ENCODE peak calls at places on chromosomes 4 and X, in six cellular contexts. E is fibroblast of lung, G is HepG2, L is astrocyte, T is endothelial cell of umbilical vein, S is mammary epithelial cell. C is an unnamed sample.

GRCh38 chrX:134633832-134634231 is 24.4 kb downstream of the PLAC1 start:
- DNase-seq in E (no peak), G (no peak), L (no peak), T (no peak), S (no peak), C (no peak)

GRCh38 chr4:77418333-77418732 is 187.3 kb upstream of the CXCL13 start:
- DNase-seq in E (peak; percentile 2), G (no peak), L (no peak), T (no peak), S (peak; percentile 21), C (peak; percentile 36)

GRCh38 chr4:46922205-46922604 is 13.2 kb upstream of the COX7B2 start:
- DNase-seq in E (peak; percentile 35), G (no peak), L (peak; percentile 16), T (no peak), S (no peak), C (no peak)

GRCh38 chrX:129779747-129780146 is at the start of gene SASH3:
- DNase-seq in E (no peak), G (no peak), L (no peak), T (no peak), S (no peak), C (no peak)

GRCh38 chr4:172830295-172830764 is 338.3 kb upstream of the GALNT7 start:
- DNase-seq in E (no peak), G (peak; percentile 2), L (no peak), T (peak; percentile 14), S (no peak), C (peak; percentile 48)

GRCh38 chrX:27964432-27964831 is 16.8 kb downstream of the DCAF8L1 start:
- DNase-seq in E (no peak), G (no peak), L (no peak), T (peak; percentile 28), S (peak; percentile 16), C (no peak)

GRCh38 chrX:39762266-39762841 is 335.4 kb downstream of the BCOR start:
- DNase-seq in E (peak; percentile 90), G (no peak), L (peak; percentile 90), T (peak; percentile 74), S (peak; percentile 48), C (peak; percentile 49)

GRCh38 chr4:114659386-114660008 is 60.9 kb downstream of the UGT8 start:
- DNase-seq in E (peak; percentile 64), G (peak; percentile 42), L (peak; percentile 51), T (peak; percentile 68), S (peak; percentile 54), C (peak; percentile 79)

GRCh38 chrX:22037911-22038537 is 5.9 kb downstream of the PHEX start:
- DNase-seq in E (no peak), G (no peak), L (no peak), T (no peak), S (no peak), C (no peak)

GRCh38 chrX:122440832-122441231 is 743.2 kb upstream of the GRIA3 start:
- DNase-seq in E (no peak), G (no peak), L (no peak), T (no peak), S (no peak), C (no peak)

GRCh38 chr4:801436-802124 is 24.3 kb downstream of the CPLX1 start:
- DNase-seq in E (no peak), G (no peak), L (no peak), T (no peak), S (no peak), C (no peak)

GRCh38 chr4:185771696-185772390 is 40.2 kb downstream of the SORBS2 start:
- DNase-seq in E (no peak), G (no peak), L (no peak), T (peak; percentile 54), S (no peak), C (no peak)

GRCh38 chrX:8144925-8145324 is 26.1 kb downstream of the VCX2 start:
- DNase-seq in E (no peak), G (no peak), L (no peak), T (no peak), S (no peak), C (no peak)

GRCh38 chr4:40750461-40751258 is 905 bp downstream of the NSUN7 start:
- DNase-seq in E (peak; percentile 22), G (no peak), L (peak; percentile 6), T (peak; percentile 3), S (peak; percentile 1), C (peak; percentile 34)

DNA sequence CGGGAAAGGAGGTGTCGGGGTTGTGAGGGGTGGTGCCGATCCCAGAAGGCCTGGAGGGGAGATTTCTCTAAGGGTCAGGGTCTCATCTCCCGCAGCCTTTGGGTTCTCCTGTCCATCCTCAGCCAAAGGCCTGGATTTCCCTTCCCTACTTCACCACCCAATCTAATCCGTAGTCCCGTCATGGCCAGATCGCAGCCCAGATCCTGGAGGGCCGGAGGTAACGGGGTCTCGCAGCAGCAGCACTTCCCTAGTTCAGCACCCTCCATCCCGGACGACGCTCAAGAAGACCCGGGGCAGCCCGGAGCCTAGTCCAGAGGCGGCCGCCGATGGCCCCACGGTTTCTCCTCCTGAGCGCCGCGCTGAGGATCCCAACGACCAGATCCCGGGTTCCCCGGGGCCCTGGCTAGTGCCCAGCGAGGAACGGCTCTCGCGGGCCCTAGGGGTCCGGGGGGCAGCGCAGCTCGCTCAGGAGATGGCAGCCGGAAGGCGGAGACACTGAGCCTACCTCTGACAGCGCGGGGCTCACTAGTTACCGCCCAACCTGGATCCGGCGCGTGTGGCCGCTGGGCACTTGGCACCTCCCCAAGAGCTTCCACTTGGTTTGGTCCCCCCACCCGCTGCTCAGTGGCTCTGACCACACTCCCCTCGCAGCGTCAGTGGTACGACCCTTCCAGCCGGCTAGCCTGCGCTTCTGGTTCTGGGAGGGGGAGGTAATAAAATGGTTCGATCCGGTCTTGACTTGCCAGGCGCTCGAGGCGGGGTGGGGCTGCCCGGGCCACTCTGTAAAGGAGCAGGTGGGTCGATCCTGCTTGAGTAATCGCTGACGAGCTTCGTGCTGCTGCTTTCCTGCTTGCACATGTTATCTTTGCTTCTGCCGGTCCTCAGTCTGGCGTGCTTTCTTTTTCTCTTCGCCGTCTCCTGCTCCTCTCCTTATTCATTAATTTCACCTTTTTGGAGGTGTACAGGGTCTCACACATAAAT is 3.6 kb downstream of the MAGIX start:
- DNase-seq in E (peak; percentile 76), G (no peak), L (peak; percentile 68), T (peak; percentile 66), S (peak; percentile 88), C (peak; percentile 88)
- TF ChIP-seq CTCF in E (peak; percentile 29), G (no peak), L (no peak), T (no peak), S (peak; percentile 47), C (peak; percentile 31)

GRCh38 chr4:55123791-55124190 is 1.6 kb downstream of the KDR start:
- DNase-seq in E (no peak), G (no peak), L (no peak), T (peak; percentile 45), S (no peak), C (no peak)

GRCh38 chr4:55125087-55125721 is at the start of gene KDR:
- DNase-seq in E (peak; percentile 41), G (no peak), L (peak; percentile 23), T (peak; percentile 68), S (peak; percentile 12), C (peak; percentile 45)

GRCh38 chr4:55122235-55122634 is 3.2 kb downstream of the KDR start:
- DNase-seq in E (no peak), G (peak; percentile 6), L (no peak), T (peak; percentile 52), S (no peak), C (no peak)

GRCh38 chr4:55125763-55126541 is 557 bp upstream of the KDR start:
- DNase-seq in E (peak; percentile 27), G (no peak), L (peak; percentile 14), T (peak; percentile 39), S (peak; percentile 19), C (no peak)

GRCh38 chr4:55124337-55125076 is 888 bp downstream of the KDR start:
- DNase-seq in E (no peak), G (no peak), L (no peak), T (peak; percentile 37), S (no peak), C (no peak)
- H2AFZ ChIP-seq in E (no peak overlapping the region), G (no peak overlapping the region), L (peak overlapping the region; percentile 91), T (peak overlapping the region; percentile 94), S (peak overlapping the region; percentile 76), C (peak overlapping the region; percentile 73)

DNA sequence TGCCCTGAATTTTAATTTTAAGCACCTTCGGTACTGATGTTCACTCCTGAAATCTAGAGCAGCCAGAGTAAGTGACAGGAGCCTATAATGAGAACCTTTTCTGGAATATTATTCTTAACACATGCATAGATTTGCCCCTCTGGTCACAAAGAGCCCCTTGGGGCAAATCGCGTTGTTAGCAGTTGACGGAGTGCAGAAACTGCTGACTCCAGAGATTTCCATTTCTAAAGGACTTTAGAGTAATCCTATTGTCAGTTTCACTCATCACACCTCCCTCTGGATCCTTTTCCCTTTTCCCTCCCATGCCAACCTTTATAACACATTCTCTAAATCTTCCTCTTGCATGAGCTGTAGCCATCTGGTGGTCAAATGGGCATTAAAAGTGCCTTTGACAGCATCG is 264.9 kb upstream of the PRPS2 start:
- DNase-seq in E (no peak), G (no peak), L (no peak), T (no peak), S (no peak), C (no peak)
- H3K27me3 ChIP-seq in E (no peaks in the 10 kb centered on the region), G (no peaks in the 10 kb centered on the region), L (no peaks in the 10 kb centered on the region), T (no peaks in the 10 kb centered on the region), S (peaks cover 2% of the 10 kb centered on the region), C (no peaks in the 10 kb centered on the region)

GRCh38 chr4:107519057-107519456 is 201.0 kb downstream of the PAPSS1 start:
- DNase-seq in E (peak; percentile 24), G (peak; percentile 25), L (no peak), T (peak; percentile 44), S (peak; percentile 8), C (peak; percentile 60)
- TF ChIP-seq CTCF in E (peak; percentile 29), G (peak; percentile 56), L (peak; percentile 52), T (no peak), S (peak; percentile 66), C (peak; percentile 73)

DNA sequence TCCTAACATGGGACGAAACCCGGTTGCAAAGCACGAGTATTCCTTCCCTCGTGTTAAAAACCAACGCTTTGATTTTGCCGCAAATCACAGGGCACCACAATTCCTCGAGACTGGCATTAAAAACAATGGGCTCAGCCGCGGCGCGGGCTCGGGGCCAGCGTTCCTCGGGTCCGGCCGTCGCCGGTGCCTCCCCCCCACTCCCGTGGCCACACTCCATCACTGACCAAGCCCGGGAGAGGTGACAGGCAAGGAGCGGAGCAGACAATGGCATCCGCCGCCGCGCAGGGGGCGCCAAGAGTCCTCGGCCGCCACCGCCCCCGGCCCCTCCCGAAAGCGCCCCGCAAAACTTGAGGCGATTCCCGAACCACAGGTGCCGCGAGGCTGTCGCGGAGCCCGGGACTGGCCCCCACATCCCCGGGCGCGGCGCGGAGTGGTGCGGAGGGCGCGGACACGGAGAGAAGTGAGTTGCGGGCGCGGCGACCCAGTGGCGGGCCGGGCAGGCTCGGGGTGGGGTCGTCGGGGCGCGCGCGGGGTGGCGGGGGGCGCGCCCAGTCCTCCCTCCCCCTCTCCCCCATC is 445 bp downstream of the AP1S2 start:
- DNase-seq in E (no peak), G (peak; percentile 24), L (no peak), T (no peak), S (peak; percentile 24), C (peak; percentile 79)
- H2AFZ ChIP-seq in E (peak overlapping the region; percentile 15), G (no peak overlapping the region), L (peak overlapping the region; percentile 78), T (peak overlapping the region; percentile 6), S (peak overlapping the region; percentile 94), C (peak overlapping the region; percentile 65)

C was measured in hepatocyte.